ENCODE peak calls at places on chromosomes 13 and 19, in nine cellular contexts. One of them, this sample, is unnamed.

GRCh38 chr19:1950640-1951039 is 9.7 kb downstream of the CSNK1G2 start:
- DNase-seq in natural killer cell: no peak
- DNase-seq in CD4-positive, alpha-beta T cell: no peak
- DNase-seq in thoracic aorta: no peak
- DNase-seq in heart left ventricle: no peak
- DNase-seq in D721Med: no peak
- DNase-seq in WTC11: no peak
- DNase-seq in ascending aorta: no peak
- DNase-seq in cardiac muscle cell: no peak
- DNase-seq in this sample: no peak

GRCh38 chr13:79919109-79919508 is 421.8 kb downstream of the SPRY2 start:
- DNase-seq in heart left ventricle: no peak
- DNase-seq in thoracic aorta: no peak
- DNase-seq in ascending aorta: no peak
- DNase-seq in CD4-positive, alpha-beta T cell: no peak
- DNase-seq in natural killer cell: no peak
- DNase-seq in cardiac muscle cell: no peak
- DNase-seq in WTC11: no peak
- DNase-seq in D721Med: no peak
- DNase-seq in this sample: no peak

GRCh38 chr13:43242040-43242439 is 218.7 kb downstream of the DNAJC15 start:
- DNase-seq in cardiac muscle cell: no peak
- DNase-seq in thoracic aorta: no peak
- DNase-seq in CD4-positive, alpha-beta T cell: no peak
- DNase-seq in heart left ventricle: no peak
- DNase-seq in natural killer cell: no peak
- DNase-seq in ascending aorta: no peak
- DNase-seq in D721Med: no peak
- DNase-seq in WTC11: no peak
- DNase-seq in this sample: no peak

GRCh38 chr13:113448885-113449692 is 4.2 kb downstream of the ADPRHL1 start:
- DNase-seq in D721Med: no peak
- DNase-seq in cardiac muscle cell: no peak
- DNase-seq in thoracic aorta: no peak
- DNase-seq in natural killer cell: no peak
- DNase-seq in WTC11: no peak
- DNase-seq in ascending aorta: no peak
- DNase-seq in heart left ventricle: no peak
- DNase-seq in CD4-positive, alpha-beta T cell: peak
- DNase-seq in this sample: no peak

GRCh38 chr19:18507021-18507726 is 14.7 kb downstream of the ELL start:
- DNase-seq in heart left ventricle: peak
- DNase-seq in WTC11: no peak
- DNase-seq in cardiac muscle cell: no peak
- DNase-seq in CD4-positive, alpha-beta T cell: no peak
- DNase-seq in natural killer cell: no peak
- DNase-seq in D721Med: no peak
- DNase-seq in thoracic aorta: no peak
- DNase-seq in ascending aorta: no peak
- DNase-seq in this sample: no peak

GRCh38 chr13:48253849-48254248 is 20.8 kb downstream of the ITM2B start:
- DNase-seq in D721Med: no peak
- DNase-seq in heart left ventricle: no peak
- DNase-seq in cardiac muscle cell: no peak
- DNase-seq in WTC11: no peak
- DNase-seq in ascending aorta: no peak
- DNase-seq in thoracic aorta: no peak
- DNase-seq in CD4-positive, alpha-beta T cell: no peak
- DNase-seq in natural killer cell: no peak
- DNase-seq in this sample: no peak

GRCh38 chr13:47680752-47681151 is 320.3 kb downstream of the SUCLA2 start:
- DNase-seq in thoracic aorta: no peak
- DNase-seq in CD4-positive, alpha-beta T cell: no peak
- DNase-seq in heart left ventricle: no peak
- DNase-seq in WTC11: no peak
- DNase-seq in D721Med: no peak
- DNase-seq in natural killer cell: no peak
- DNase-seq in cardiac muscle cell: peak
- DNase-seq in ascending aorta: no peak
- DNase-seq in this sample: no peak

GRCh38 chr19:5041168-5042038 is 72.5 kb downstream of the KDM4B start:
- DNase-seq in CD4-positive, alpha-beta T cell: no peak
- DNase-seq in cardiac muscle cell: no peak
- DNase-seq in WTC11: no peak
- DNase-seq in natural killer cell: no peak
- DNase-seq in thoracic aorta: no peak
- DNase-seq in ascending aorta: no peak
- DNase-seq in heart left ventricle: no peak
- DNase-seq in D721Med: no peak
- DNase-seq in this sample: no peak

GRCh38 chr13:27997904-27998522 is 9.5 kb upstream of the URAD start:
- DNase-seq in heart left ventricle: peak
- DNase-seq in D721Med: no peak
- DNase-seq in thoracic aorta: no peak
- DNase-seq in natural killer cell: no peak
- DNase-seq in WTC11: peak
- DNase-seq in ascending aorta: no peak
- DNase-seq in CD4-positive, alpha-beta T cell: no peak
- DNase-seq in cardiac muscle cell: peak
- DNase-seq in this sample: no peak
- TF ChIP-seq CTCF in heart left ventricle: peak
- TF ChIP-seq CTCF in D721Med: peak
- TF ChIP-seq CTCF in thoracic aorta: peak
- TF ChIP-seq CTCF in natural killer cell: no peak
- TF ChIP-seq CTCF in WTC11: peak
- TF ChIP-seq CTCF in ascending aorta: peak
- TF ChIP-seq CTCF in CD4-positive, alpha-beta T cell: no peak
- TF ChIP-seq CTCF in cardiac muscle cell: peak
- TF ChIP-seq CTCF in this sample: peak

GRCh38 chr19:45400192-45400591 is 4.7 kb downstream of the PPP1R13L start:
- DNase-seq in CD4-positive, alpha-beta T cell: no peak
- DNase-seq in cardiac muscle cell: no peak
- DNase-seq in WTC11: no peak
- DNase-seq in D721Med: no peak
- DNase-seq in ascending aorta: no peak
- DNase-seq in natural killer cell: no peak
- DNase-seq in heart left ventricle: no peak
- DNase-seq in thoracic aorta: no peak
- DNase-seq in this sample: no peak

GRCh38 chr19:45403781-45404556 is 900 bp downstream of the PPP1R13L start:
- DNase-seq in ascending aorta: no peak
- DNase-seq in WTC11: peak
- DNase-seq in thoracic aorta: no peak
- DNase-seq in heart left ventricle: peak
- DNase-seq in cardiac muscle cell: peak
- DNase-seq in CD4-positive, alpha-beta T cell: peak
- DNase-seq in D721Med: no peak
- DNase-seq in natural killer cell: peak
- DNase-seq in this sample: no peak

GRCh38 chr19:45403272-45403671 is 1.6 kb downstream of the PPP1R13L start:
- DNase-seq in heart left ventricle: no peak
- DNase-seq in natural killer cell: no peak
- DNase-seq in ascending aorta: no peak
- DNase-seq in CD4-positive, alpha-beta T cell: no peak
- DNase-seq in WTC11: no peak
- DNase-seq in thoracic aorta: no peak
- DNase-seq in cardiac muscle cell: no peak
- DNase-seq in D721Med: no peak
- DNase-seq in this sample: no peak

GRCh38 chr19:45402469-45403070 is 2.3 kb downstream of the PPP1R13L start:
- DNase-seq in ascending aorta: no peak
- DNase-seq in D721Med: no peak
- DNase-seq in natural killer cell: no peak
- DNase-seq in heart left ventricle: peak
- DNase-seq in WTC11: peak
- DNase-seq in CD4-positive, alpha-beta T cell: no peak
- DNase-seq in cardiac muscle cell: peak
- DNase-seq in thoracic aorta: no peak
- DNase-seq in this sample: no peak

GRCh38 chr19:45401815-45402468 is 2.9 kb downstream of the PPP1R13L start:
- DNase-seq in WTC11: no peak
- DNase-seq in D721Med: no peak
- DNase-seq in heart left ventricle: no peak
- DNase-seq in thoracic aorta: no peak
- DNase-seq in CD4-positive, alpha-beta T cell: no peak
- DNase-seq in ascending aorta: no peak
- DNase-seq in cardiac muscle cell: no peak
- DNase-seq in natural killer cell: no peak
- DNase-seq in this sample: no peak
- TF ChIP-seq CTCF in WTC11: no peak
- TF ChIP-seq CTCF in D721Med: no peak
- TF ChIP-seq CTCF in heart left ventricle: no peak
- TF ChIP-seq CTCF in thoracic aorta: no peak
- TF ChIP-seq CTCF in CD4-positive, alpha-beta T cell: no peak
- TF ChIP-seq CTCF in ascending aorta: no peak
- TF ChIP-seq CTCF in cardiac muscle cell: peak
- TF ChIP-seq CTCF in natural killer cell: no peak
- TF ChIP-seq CTCF in this sample: no peak

DNA sequence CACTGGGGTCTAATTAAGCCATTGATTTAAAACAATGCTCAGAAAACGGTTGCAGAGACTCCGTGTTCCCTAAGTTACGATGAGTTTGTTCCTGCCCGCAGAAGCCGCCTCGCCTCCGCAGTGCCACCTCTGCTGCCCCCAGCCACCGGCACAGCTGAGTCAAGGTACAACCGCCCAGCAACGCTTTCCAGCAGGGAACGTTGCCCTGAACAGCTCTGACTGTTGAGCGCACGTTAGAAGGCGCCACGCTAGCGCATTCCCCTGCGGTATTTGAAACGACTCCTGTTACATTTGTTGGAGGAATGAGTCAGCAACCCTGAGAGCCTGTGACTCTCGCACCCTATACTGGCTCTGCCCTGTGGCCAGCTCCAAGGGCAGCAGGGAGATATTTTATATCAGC is 302.7 kb downstream of the TEX29 start:
- DNase-seq in D721Med: no peak
- DNase-seq in ascending aorta: no peak
- DNase-seq in heart left ventricle: no peak
- DNase-seq in thoracic aorta: no peak
- DNase-seq in WTC11: no peak
- DNase-seq in natural killer cell: no peak
- DNase-seq in cardiac muscle cell: no peak
- DNase-seq in CD4-positive, alpha-beta T cell: no peak
- DNase-seq in this sample: peak
- TF ChIP-seq CTCF in D721Med: no peak
- TF ChIP-seq CTCF in ascending aorta: no peak
- TF ChIP-seq CTCF in heart left ventricle: no peak
- TF ChIP-seq CTCF in thoracic aorta: no peak
- TF ChIP-seq CTCF in WTC11: no peak
- TF ChIP-seq CTCF in natural killer cell: no peak
- TF ChIP-seq CTCF in cardiac muscle cell: no peak
- TF ChIP-seq CTCF in CD4-positive, alpha-beta T cell: no peak
- TF ChIP-seq CTCF in this sample: no peak

DNA sequence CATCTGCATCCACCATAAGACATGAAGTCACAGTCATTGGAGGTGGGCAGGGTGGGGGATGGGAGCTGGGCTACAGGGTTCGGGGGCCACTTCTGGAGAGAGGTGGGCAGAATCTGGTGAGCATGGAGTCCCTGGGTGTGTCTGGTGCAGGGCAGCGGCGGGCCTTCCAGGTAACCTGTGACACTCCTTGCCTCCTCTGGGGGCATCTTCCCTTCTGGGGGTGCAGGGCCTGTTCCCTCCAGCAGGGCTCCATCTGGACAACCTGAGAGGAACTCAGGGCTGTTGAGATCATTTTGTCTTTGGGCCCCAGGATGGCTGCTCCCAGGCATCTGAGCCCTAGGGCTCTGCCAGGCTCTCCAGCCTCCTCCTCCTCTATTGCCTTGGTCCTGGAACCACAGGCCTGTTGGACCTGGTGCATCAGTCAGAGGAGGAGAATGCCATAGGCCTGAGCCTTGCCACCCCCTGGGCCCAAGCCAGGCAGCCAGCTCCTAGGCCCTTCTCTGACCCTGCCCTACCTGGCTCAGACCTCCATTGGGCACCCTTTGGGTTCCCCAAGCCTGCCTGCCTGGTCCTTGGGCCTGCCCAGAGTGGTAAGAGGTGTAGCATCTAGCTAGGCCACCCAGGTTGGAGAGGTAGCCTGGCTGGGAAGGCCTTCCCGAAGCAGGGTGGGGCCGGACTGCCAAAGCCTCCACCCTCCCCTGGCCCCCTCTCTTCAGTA is 13.4 kb downstream of the LYL1 start:
- DNase-seq in heart left ventricle: no peak
- DNase-seq in WTC11: peak
- DNase-seq in ascending aorta: no peak
- DNase-seq in CD4-positive, alpha-beta T cell: no peak
- DNase-seq in natural killer cell: no peak
- DNase-seq in D721Med: no peak
- DNase-seq in cardiac muscle cell: no peak
- DNase-seq in thoracic aorta: no peak
- DNase-seq in this sample: no peak
- TF ChIP-seq CTCF in heart left ventricle: no peak
- TF ChIP-seq CTCF in WTC11: peak
- TF ChIP-seq CTCF in ascending aorta: no peak
- TF ChIP-seq CTCF in CD4-positive, alpha-beta T cell: no peak
- TF ChIP-seq CTCF in natural killer cell: no peak
- TF ChIP-seq CTCF in D721Med: no peak
- TF ChIP-seq CTCF in cardiac muscle cell: peak
- TF ChIP-seq CTCF in thoracic aorta: peak
- TF ChIP-seq CTCF in this sample: peak

GRCh38 chr13:87941244-87941643 is 270.1 kb downstream of the SLITRK5 start:
- DNase-seq in D721Med: no peak
- DNase-seq in CD4-positive, alpha-beta T cell: no peak
- DNase-seq in heart left ventricle: no peak
- DNase-seq in ascending aorta: no peak
- DNase-seq in WTC11: no peak
- DNase-seq in thoracic aorta: no peak
- DNase-seq in natural killer cell: no peak
- DNase-seq in cardiac muscle cell: no peak
- DNase-seq in this sample: no peak

GRCh38 chr13:87944038-87944437 is 272.9 kb downstream of the SLITRK5 start:
- DNase-seq in cardiac muscle cell: no peak
- DNase-seq in CD4-positive, alpha-beta T cell: no peak
- DNase-seq in ascending aorta: no peak
- DNase-seq in thoracic aorta: no peak
- DNase-seq in WTC11: no peak
- DNase-seq in D721Med: no peak
- DNase-seq in natural killer cell: no peak
- DNase-seq in heart left ventricle: no peak
- DNase-seq in this sample: no peak

DNA sequence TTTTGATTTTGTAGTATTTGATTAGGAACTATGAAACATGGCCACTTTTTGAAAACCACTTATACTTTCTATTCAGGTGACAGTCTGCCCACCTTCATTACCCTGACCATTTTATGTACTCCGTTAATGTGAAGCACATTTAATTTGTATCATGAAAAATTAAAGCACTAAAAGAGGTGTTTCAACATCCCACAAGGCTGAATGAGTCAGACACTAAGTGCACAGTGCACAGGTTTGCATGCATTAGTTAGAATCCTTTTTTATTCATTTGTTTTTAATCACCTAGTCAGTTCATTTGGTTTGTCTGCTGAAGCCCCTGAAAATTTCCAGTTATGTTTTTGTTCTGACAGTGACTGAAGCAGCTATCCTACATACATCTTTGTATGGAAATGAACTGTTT is 271.0 kb downstream of the SLITRK5 start:
- DNase-seq in ascending aorta: no peak
- DNase-seq in natural killer cell: no peak
- DNase-seq in D721Med: no peak
- DNase-seq in CD4-positive, alpha-beta T cell: no peak
- DNase-seq in thoracic aorta: no peak
- DNase-seq in cardiac muscle cell: no peak
- DNase-seq in heart left ventricle: no peak
- DNase-seq in WTC11: no peak
- DNase-seq in this sample: no peak
- TF ChIP-seq CTCF in ascending aorta: no peak
- TF ChIP-seq CTCF in natural killer cell: no peak
- TF ChIP-seq CTCF in D721Med: no peak
- TF ChIP-seq CTCF in CD4-positive, alpha-beta T cell: no peak
- TF ChIP-seq CTCF in thoracic aorta: no peak
- TF ChIP-seq CTCF in cardiac muscle cell: no peak
- TF ChIP-seq CTCF in heart left ventricle: no peak
- TF ChIP-seq CTCF in WTC11: no peak
- TF ChIP-seq CTCF in this sample: no peak

GRCh38 chr13:40052954-40053353 is 397.5 kb downstream of the COG6 start:
- DNase-seq in thoracic aorta: no peak
- DNase-seq in natural killer cell: no peak
- DNase-seq in CD4-positive, alpha-beta T cell: no peak
- DNase-seq in D721Med: no peak
- DNase-seq in WTC11: no peak
- DNase-seq in ascending aorta: no peak
- DNase-seq in heart left ventricle: no peak
- DNase-seq in cardiac muscle cell: no peak
- DNase-seq in this sample: no peak
- TF ChIP-seq CTCF in thoracic aorta: no peak
- TF ChIP-seq CTCF in natural killer cell: no peak
- TF ChIP-seq CTCF in CD4-positive, alpha-beta T cell: no peak
- TF ChIP-seq CTCF in D721Med: no peak
- TF ChIP-seq CTCF in WTC11: no peak
- TF ChIP-seq CTCF in ascending aorta: no peak
- TF ChIP-seq CTCF in heart left ventricle: no peak
- TF ChIP-seq CTCF in cardiac muscle cell: no peak
- TF ChIP-seq CTCF in this sample: no peak